ENCODE peak calls at places on chromosomes 1 and 21, in seven cellular contexts. A is H9, W is mesendoderm, N is IMR-90, X is mesenchymal stem cell, O is neuronal stem cell, D is H1. Q is an unnamed sample.

GRCh38 chr1:27971674-27972073 is 11.9 kb downstream of the XKR8 start:
- DNase-seq in A (no peak), W (no peak), N (no peak), X (peak), O (no peak), D (no peak), Q (no peak)

GRCh38 chr21:36788116-36788515 is 89.2 kb downstream of the SIM2 start:
- DNase-seq in A (no peak), W (no peak), N (no peak), X (peak), O (no peak), D (no peak), Q (no peak)

GRCh38 chr1:212754193-212754592 is 37.4 kb downstream of the NSL1 start:
- DNase-seq in A (peak), W (no peak), N (no peak), X (no peak), O (no peak), D (no peak), Q (no peak)

GRCh38 chr1:23419180-23419579 is 5.4 kb downstream of the TCEA3 start:
- DNase-seq in A (peak), W (peak), N (no peak), X (no peak), O (no peak), D (no peak), Q (no peak)

GRCh38 chr1:162562452-162562828 is 918 bp downstream of the UAP1 start:
- DNase-seq in A (no peak), W (peak), N (peak), X (peak), O (no peak), D (no peak), Q (peak)

GRCh38 chr1:214989341-214989740 is 93.2 kb upstream of the KCNK2 start:
- DNase-seq in A (no peak), W (no peak), N (peak), X (no peak), O (no peak), D (no peak), Q (no peak)

GRCh38 chr1:99305626-99306025 is 41.3 kb downstream of the PLPPR4 start:
- DNase-seq in A (no peak), W (no peak), N (peak), X (no peak), O (no peak), D (no peak), Q (no peak)

GRCh38 chr1:51237313-51237700 is 1.2 kb downstream of the RNF11 start:
- DNase-seq in A (no peak), W (no peak), N (no peak), X (no peak), O (no peak), D (no peak), Q (peak)

GRCh38 chr1:8407652-8408051 is 89.7 kb downstream of the SLC45A1 start:
- DNase-seq in A (no peak), W (no peak), N (no peak), X (no peak), O (no peak), D (no peak), Q (no peak)

GRCh38 chr1:54774820-54775498 is 10.6 kb upstream of the PARS2 start:
- DNase-seq in A (peak), W (peak), N (peak), X (peak), O (peak), D (peak), Q (no peak)

GRCh38 chr21:42939581-42940413 is 14.4 kb upstream of the ERVH48-1 start:
- DNase-seq in A (no peak), W (no peak), N (peak), X (peak), O (no peak), D (no peak), Q (peak)

GRCh38 chr1:175725684-175726083 is 17.7 kb downstream of the TNR start:
- DNase-seq in A (peak), W (peak), N (peak), X (peak), O (peak), D (no peak), Q (peak)

GRCh38 chr1:209642817-209643216 is 9.4 kb downstream of the LAMB3 start:
- DNase-seq in A (no peak), W (no peak), N (no peak), X (no peak), O (no peak), D (no peak), Q (no peak)

GRCh38 chr1:96845464-96845863 is 123.9 kb downstream of the PTBP2 start:
- DNase-seq in A (peak), W (peak), N (no peak), X (peak), O (no peak), D (peak), Q (peak)

GRCh38 chr1:154751690-154752089 is 118.4 kb downstream of the KCNN3 start:
- DNase-seq in A (no peak), W (peak), N (no peak), X (peak), O (no peak), D (no peak), Q (peak)

GRCh38 chr1:15483971-15484370 is 8.1 kb downstream of the CELA2B start:
- DNase-seq in A (no peak), W (no peak), N (no peak), X (no peak), O (no peak), D (no peak), Q (no peak)

GRCh38 chr1:61174060-61174788 is 91.9 kb downstream of the NFIA start:
- DNase-seq in A (no peak), W (no peak), N (no peak), X (no peak), O (no peak), D (no peak), Q (no peak)

GRCh38 chr1:79059361-79059760 is 52.8 kb upstream of the ADGRL4 start:
- DNase-seq in A (no peak), W (no peak), N (peak), X (no peak), O (no peak), D (no peak), Q (peak)

GRCh38 chr1:89254658-89255287 is 17.9 kb downstream of the GBP5 start:
- DNase-seq in A (no peak), W (no peak), N (no peak), X (no peak), O (no peak), D (no peak), Q (no peak)

GRCh38 chr1:12480031-12480430 is 138.0 kb downstream of the DHRS3 start:
- DNase-seq in A (no peak), W (no peak), N (no peak), X (no peak), O (no peak), D (no peak), Q (no peak)

GRCh38 chr21:41507521-41508414 is at the start of gene TMPRSS2:
- DNase-seq in A (peak), W (peak), N (no peak), X (no peak), O (peak), D (no peak), Q (no peak)

GRCh38 chr1:155513300-155513926 is 49.2 kb downstream of the ASH1L start:
- DNase-seq in A (no peak), W (no peak), N (peak), X (peak), O (no peak), D (no peak), Q (peak)

GRCh38 chr1:6603851-6604558 is 1.3 kb upstream of the KLHL21 start:
- DNase-seq in A (peak), W (peak), N (peak), X (peak), O (peak), D (peak), Q (peak)

GRCh38 chr1:189141056-189141455 is 1336.6 kb downstream of the BRINP3 start:
- DNase-seq in A (no peak), W (no peak), N (no peak), X (no peak), O (no peak), D (no peak), Q (no peak)

GRCh38 chr1:185917646-185918045 is 183.5 kb downstream of the HMCN1 start:
- DNase-seq in A (peak), W (peak), N (peak), X (peak), O (peak), D (no peak), Q (peak)

GRCh38 chr1:65554829-65555228 is 134.4 kb downstream of the LEPR start:
- DNase-seq in A (no peak), W (no peak), N (no peak), X (no peak), O (no peak), D (no peak), Q (no peak)

GRCh38 chr1:160261526-160261877 is 847 bp downstream of the DCAF8 start:
- DNase-seq in A (no peak), W (peak), N (peak), X (peak), O (peak), D (no peak), Q (peak)

GRCh38 chr1:164591858-164592257 is 32.9 kb downstream of the PBX1 start:
- DNase-seq in A (no peak), W (peak), N (peak), X (peak), O (no peak), D (no peak), Q (no peak)

GRCh38 chr1:29331309-29331708 is 95.0 kb downstream of the PTPRU start:
- DNase-seq in A (no peak), W (no peak), N (no peak), X (no peak), O (no peak), D (no peak), Q (no peak)

GRCh38 chr1:37606481-37607263 is 10.9 kb upstream of the GNL2 start:
- DNase-seq in A (no peak), W (no peak), N (peak), X (no peak), O (no peak), D (no peak), Q (peak)
- H4K8ac ChIP-seq in A (no peak), W (no peak), N (no peak), X (no peak), O (no peak), D (no peak), Q (no peak)

DNA sequence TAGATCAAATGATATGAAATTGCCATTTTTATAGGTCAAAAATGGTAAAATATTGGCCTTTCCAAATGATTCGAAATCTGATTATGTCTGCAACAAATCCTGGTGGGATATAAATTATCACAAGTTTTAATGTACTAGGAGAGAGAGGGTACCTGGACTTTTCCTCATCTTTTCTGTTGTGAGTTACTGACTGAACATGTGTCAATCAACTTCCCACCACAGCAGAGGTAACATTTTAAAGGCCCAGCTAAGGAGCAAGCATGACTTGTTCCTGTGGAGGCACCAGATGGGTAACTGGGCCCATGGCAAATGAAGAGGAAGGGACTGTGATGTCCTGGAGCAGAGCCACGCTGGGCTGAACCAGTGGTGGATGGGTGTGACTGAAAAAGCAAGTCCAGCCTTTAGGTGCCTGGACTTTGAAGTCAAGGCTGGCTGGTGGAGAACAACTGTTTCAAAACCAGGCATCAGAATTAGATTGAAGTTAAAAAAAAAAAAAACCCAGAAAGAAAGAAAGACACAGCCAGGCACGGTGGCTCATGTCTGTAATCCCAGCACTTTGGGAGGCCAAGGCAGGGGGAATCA is 6.6 kb downstream of the MR1 start:
- DNase-seq in A (no peak), W (no peak), N (no peak), X (no peak), O (no peak), D (no peak), Q (no peak)
- H4K8ac ChIP-seq in A (no peak), W (no peak), N (no peak), X (no peak), O (no peak), D (no peak), Q (no peak)

DNA sequence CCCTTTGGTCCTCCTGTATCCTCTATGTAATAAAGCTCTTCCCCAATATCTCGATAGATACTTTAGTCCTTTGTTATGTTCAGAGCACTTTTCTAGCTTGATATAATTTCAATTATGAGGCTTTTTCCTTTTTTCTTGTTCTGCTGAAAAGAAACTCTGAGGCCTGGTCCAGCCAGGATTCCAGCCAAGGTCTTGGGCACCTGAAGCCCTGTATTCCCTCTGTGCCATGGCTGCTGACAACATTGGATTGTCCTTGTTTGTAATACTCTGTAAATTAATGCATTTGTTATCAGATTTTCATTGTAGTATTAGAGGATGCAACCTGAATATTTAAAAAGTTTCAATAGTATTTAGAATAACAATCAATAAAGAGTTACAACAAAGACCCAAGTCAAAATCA is 67.9 kb upstream of the ADAMTS5 start:
- DNase-seq in A (no peak), W (no peak), N (no peak), X (no peak), O (no peak), D (no peak), Q (no peak)
- H4K8ac ChIP-seq in A (no peak), W (peak), N (no peak), X (no peak), O (no peak), D (no peak), Q (no peak)

DNA sequence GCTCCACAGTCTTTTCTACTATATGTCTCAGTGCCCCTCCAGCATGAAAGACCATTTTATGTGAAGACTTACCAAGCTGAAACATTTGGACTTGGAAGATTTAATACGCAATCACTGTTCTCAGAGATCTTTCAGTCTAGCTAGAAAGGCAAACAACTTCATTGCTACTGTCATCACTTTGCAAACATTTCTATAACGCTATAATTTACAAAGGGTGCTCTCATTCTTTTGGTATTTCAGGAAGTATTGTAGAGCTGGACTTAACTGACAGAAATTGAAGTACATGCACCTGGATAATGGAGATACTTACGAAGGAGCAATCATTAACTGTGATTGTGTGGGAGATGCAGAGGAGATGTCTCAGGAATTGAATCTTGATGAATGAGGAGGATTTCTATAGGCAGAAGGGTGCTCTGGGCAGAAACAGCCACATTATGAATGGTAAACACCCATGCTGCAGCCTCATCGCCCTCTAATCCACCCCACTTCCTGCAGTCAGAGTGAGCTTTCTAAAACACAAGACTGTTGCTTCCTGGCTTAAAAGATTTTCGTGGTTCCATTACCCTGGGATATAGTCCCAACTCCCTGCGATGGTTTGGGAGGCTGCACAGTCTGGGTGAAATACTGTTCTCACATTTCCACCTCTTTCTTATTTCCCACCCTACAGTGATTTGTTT is 75.1 kb upstream of the GNG12 start:
- DNase-seq in A (no peak), W (no peak), N (peak), X (no peak), O (no peak), D (no peak), Q (no peak)
- H4K8ac ChIP-seq in A (no peak), W (no peak), N (peak), X (no peak), O (no peak), D (no peak), Q (no peak)

GRCh38 chr1:11045428-11046269 is 1.4 kb downstream of the MASP2 start:
- DNase-seq in A (peak), W (peak), N (no peak), X (no peak), O (no peak), D (no peak), Q (no peak)

GRCh38 chr1:11046270-11046566 is 821 bp downstream of the MASP2 start:
- DNase-seq in A (no peak), W (no peak), N (no peak), X (no peak), O (no peak), D (no peak), Q (no peak)

GRCh38 chr1:11044086-11044848 is 2.8 kb downstream of the MASP2 start:
- DNase-seq in A (no peak), W (no peak), N (no peak), X (no peak), O (no peak), D (no peak), Q (no peak)

GRCh38 chr1:11042995-11043874 is 3.8 kb downstream of the MASP2 start:
- DNase-seq in A (no peak), W (no peak), N (no peak), X (no peak), O (no peak), D (no peak), Q (no peak)

GRCh38 chr1:11044849-11045427 is 2.1 kb downstream of the MASP2 start:
- DNase-seq in A (no peak), W (no peak), N (no peak), X (no peak), O (no peak), D (no peak), Q (no peak)
- H4K8ac ChIP-seq in A (no peak), W (no peak), N (no peak), X (no peak), O (peak), D (peak), Q (no peak)

GRCh38 chr1:10896673-10897072 is 100.2 kb upstream of the CASZ1 start:
- DNase-seq in A (no peak), W (no peak), N (no peak), X (no peak), O (no peak), D (no peak), Q (no peak)

GRCh38 chr1:10898921-10899320 is 102.5 kb upstream of the CASZ1 start:
- DNase-seq in A (peak), W (no peak), N (no peak), X (no peak), O (no peak), D (no peak), Q (no peak)

GRCh38 chr1:10897981-10898728 is 101.7 kb upstream of the CASZ1 start:
- DNase-seq in A (peak), W (no peak), N (no peak), X (no peak), O (no peak), D (no peak), Q (no peak)

GRCh38 chr1:10899490-10900264 is 103.2 kb upstream of the CASZ1 start:
- DNase-seq in A (no peak), W (no peak), N (no peak), X (no peak), O (no peak), D (no peak), Q (peak)

DNA sequence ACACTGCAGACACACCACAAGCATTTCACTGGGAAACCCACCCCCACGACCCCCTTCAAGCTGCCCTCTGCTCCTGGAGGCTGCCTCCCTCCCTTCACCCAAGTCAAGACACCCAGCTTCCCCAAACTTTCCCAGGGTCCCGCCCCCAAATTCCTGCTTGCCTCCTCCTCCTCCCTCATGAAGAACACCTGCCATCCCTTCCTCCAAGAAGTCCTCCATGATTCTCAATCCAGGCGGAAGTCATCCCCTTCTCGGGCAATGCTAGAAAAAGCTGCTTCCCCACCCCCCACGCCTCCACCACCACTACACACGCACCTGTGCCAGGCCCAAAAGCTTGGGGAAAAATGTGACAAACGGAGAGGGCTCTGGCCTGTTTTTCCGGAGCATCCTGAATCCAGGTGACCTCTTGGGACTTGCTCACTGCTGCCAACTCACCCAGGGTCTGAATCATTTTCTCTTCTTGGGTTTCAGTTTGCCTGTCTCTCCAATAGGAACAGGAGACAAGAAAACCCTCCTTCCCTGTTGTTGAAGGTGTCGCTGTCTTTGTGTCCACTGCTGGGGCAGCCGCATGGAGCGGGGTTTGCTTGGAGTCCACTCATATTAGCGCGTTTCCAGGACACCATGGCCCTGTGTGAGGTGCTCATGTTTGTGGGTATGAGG is 101.0 kb upstream of the CASZ1 start:
- DNase-seq in A (no peak), W (no peak), N (no peak), X (no peak), O (no peak), D (no peak), Q (peak)
- H4K8ac ChIP-seq in A (no peak), W (no peak), N (no peak), X (no peak), O (no peak), D (no peak), Q (no peak)